ENCODE peak calls at places on chromosomes 4 and X, in six cellular contexts. H, D, Q, M, C and K are unnamed samples.

GRCh38 chr4:95249402-95250043 is 299.2 kb downstream of the UNC5C start:
- DNase-seq in H (no peak), D (no peak), Q (no peak), M (no peak), C (no peak), K (no peak)

GRCh38 chr4:1575418-1576199 is 108.5 kb downstream of the FAM53A start:
- DNase-seq in H (no peak), D (no peak), Q (no peak), M (no peak), C (no peak), K (no peak)

GRCh38 chr4:8332038-8332857 is 62.7 kb downstream of the HTRA3 start:
- DNase-seq in H (no peak), D (no peak), Q (no peak), M (no peak), C (no peak), K (no peak)

GRCh38 chrX:115690554-115691216 is 129.7 kb downstream of the PLS3 start:
- DNase-seq in H (peak; percentile 77), D (peak; percentile 58), Q (peak; percentile 88), M (peak; percentile 89), C (peak; percentile 90), K (peak; percentile 79)

GRCh38 chr4:54941994-54942552 is 183.3 kb downstream of the KDR start:
- DNase-seq in H (no peak), D (peak; percentile 64), Q (peak; percentile 43), M (peak; percentile 22), C (peak; percentile 50), K (no peak)

GRCh38 chr4:99395595-99396364 is 39.4 kb downstream of the ADH7 start:
- DNase-seq in H (peak; percentile 87), D (no peak), Q (peak; percentile 41), M (no peak), C (peak; percentile 36), K (peak; percentile 61)

GRCh38 chr4:97153042-97153441 is 990.2 kb downstream of the STPG2 start:
- DNase-seq in H (no peak), D (no peak), Q (peak; percentile 27), M (peak; percentile 28), C (peak; percentile 22), K (no peak)

GRCh38 chr4:957231-957580 is 16.2 kb downstream of the DGKQ start:
- DNase-seq in H (no peak), D (no peak), Q (no peak), M (no peak), C (no peak), K (no peak)

GRCh38 chrX:139826065-139827044 is 106.5 kb downstream of the ATP11C start:
- DNase-seq in H (peak; percentile 84), D (no peak), Q (peak; percentile 44), M (peak; percentile 59), C (peak; percentile 55), K (peak; percentile 70)

GRCh38 chr4:169823685-169824084 is 65.9 kb upstream of the HPF1 start:
- DNase-seq in H (peak; percentile 58), D (peak; percentile 65), Q (peak; percentile 68), M (peak; percentile 61), C (peak; percentile 77), K (peak; percentile 37)

GRCh38 chr4:145176641-145177432 is 3.6 kb downstream of the OTUD4 start:
- DNase-seq in H (no peak), D (no peak), Q (no peak), M (no peak), C (no peak), K (no peak)

GRCh38 chr4:4317496-4318232 is 27.6 kb downstream of the ZBTB49 start:
- DNase-seq in H (no peak), D (no peak), Q (no peak), M (no peak), C (no peak), K (no peak)

GRCh38 chrX:140141444-140142029 is 176.2 kb upstream of the CXorf66 start:
- DNase-seq in H (no peak), D (peak; percentile 51), Q (peak; percentile 38), M (peak; percentile 40), C (peak; percentile 32), K (peak; percentile 5)

GRCh38 chr4:175929441-175929840 is 117.4 kb upstream of the GPM6A start:
- DNase-seq in H (no peak), D (no peak), Q (no peak), M (no peak), C (no peak), K (no peak)

GRCh38 chr4:40570348-40571077 is 59.2 kb downstream of the RBM47 start:
- DNase-seq in H (no peak), D (no peak), Q (no peak), M (no peak), C (no peak), K (no peak)

GRCh38 chrX:46649421-46650260 is 76.1 kb downstream of the CHST7 start:
- DNase-seq in H (no peak), D (peak; percentile 53), Q (peak; percentile 62), M (peak; percentile 46), C (peak; percentile 52), K (no peak)

GRCh38 chr4:185874516-185875230 is 62.7 kb upstream of the SORBS2 start:
- DNase-seq in H (peak; percentile 46), D (no peak), Q (peak; percentile 39), M (peak; percentile 39), C (peak; percentile 64), K (no peak)

GRCh38 chrX:68504237-68504636 is 5.4 kb downstream of the YIPF6 start:
- DNase-seq in H (peak; percentile 77), D (no peak), Q (peak; percentile 38), M (peak; percentile 33), C (peak; percentile 66), K (peak; percentile 40)

GRCh38 chrX:103052625-103053024 is 11.3 kb downstream of the BEX1 start:
- DNase-seq in H (no peak), D (no peak), Q (no peak), M (no peak), C (no peak), K (no peak)

GRCh38 chrX:134431894-134432293 is 28.1 kb upstream of the HPRT1 start:
- DNase-seq in H (peak; percentile 39), D (no peak), Q (peak; percentile 21), M (peak; percentile 27), C (peak; percentile 58), K (peak; percentile 60)

GRCh38 chrX:703466-704210 is 73.0 kb downstream of the SHOX start:
- DNase-seq in H (no peak), D (no peak), Q (no peak), M (no peak), C (no peak), K (peak; percentile 80)

GRCh38 chr4:2172161-2172560 is 69.8 kb downstream of the HAUS3 start:
- DNase-seq in H (no peak), D (no peak), Q (no peak), M (no peak), C (no peak), K (no peak)

GRCh38 chrX:40845331-40845911 is 110.1 kb upstream of the MED14 start:
- DNase-seq in H (peak; percentile 96), D (no peak), Q (peak; percentile 94), M (peak; percentile 93), C (peak; percentile 94), K (peak; percentile 81)

GRCh38 chr4:71709961-71710360 is 73.9 kb downstream of the GC start:
- DNase-seq in H (no peak), D (no peak), Q (peak; percentile 45), M (peak; percentile 45), C (peak; percentile 30), K (no peak)

GRCh38 chr4:71711044-71711984 is 72.6 kb downstream of the GC start:
- DNase-seq in H (no peak), D (no peak), Q (no peak), M (no peak), C (no peak), K (no peak)

GRCh38 chr4:71711985-71712348 is 71.9 kb downstream of the GC start:
- DNase-seq in H (peak; percentile 58), D (no peak), Q (peak; percentile 22), M (no peak), C (no peak), K (no peak)

DNA sequence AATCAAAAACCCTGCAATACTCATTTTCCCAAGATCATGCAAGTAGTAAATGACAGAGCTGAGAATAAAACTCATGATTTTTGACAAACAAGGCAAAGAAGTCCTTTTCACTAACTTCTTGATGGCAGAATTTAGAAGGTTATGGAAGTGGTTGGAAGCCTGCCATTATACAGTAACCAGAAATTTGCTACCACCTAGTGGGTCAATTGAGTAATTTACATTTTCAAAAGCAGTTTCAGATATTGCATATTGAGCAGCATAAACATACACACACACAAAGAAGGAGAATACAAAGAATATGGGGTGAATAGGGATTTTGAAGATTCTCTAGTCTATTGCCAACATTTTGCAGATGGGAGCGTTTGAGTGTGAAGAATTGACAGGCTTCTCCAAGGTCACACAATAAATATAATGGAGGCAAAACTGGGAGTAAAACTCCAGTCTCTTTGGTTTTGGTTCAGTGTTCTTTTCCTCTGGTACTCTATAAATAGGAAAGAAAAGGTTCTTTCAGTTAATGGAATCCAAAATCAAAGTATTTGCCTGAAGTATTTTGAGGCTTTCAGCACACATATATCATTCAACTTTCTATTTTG is 70.2 kb downstream of the GC start:
- DNase-seq in H (peak; percentile 38), D (no peak), Q (peak; percentile 83), M (peak; percentile 84), C (peak; percentile 82), K (peak; percentile 60)
- TF ChIP-seq CTCF in H (peak; percentile 56), D (peak; percentile 75), Q (peak; percentile 54), M (peak; percentile 46), C (peak; percentile 53), K (peak; percentile 88)

GRCh38 chr4:78152795-78153194 is 95.7 kb downstream of the FRAS1 start:
- DNase-seq in H (no peak), D (no peak), Q (no peak), M (no peak), C (no peak), K (no peak)
- TF ChIP-seq CTCF in H (no peak), D (no peak), Q (no peak), M (no peak), C (no peak), K (no peak)

GRCh38 chrX:30196322-30196721 is 19.0 kb upstream of the MAGEB2 start:
- DNase-seq in H (no peak), D (no peak), Q (peak; percentile 6), M (peak; percentile 3), C (peak; percentile 3), K (peak; percentile 4)
- TF ChIP-seq CTCF in H (no peak), D (no peak), Q (no peak), M (no peak), C (peak; percentile 3), K (peak; percentile 49)

GRCh38 chr4:102422843-102423242 is 77.6 kb upstream of the SLC39A8 start:
- DNase-seq in H (no peak), D (no peak), Q (no peak), M (no peak), C (no peak), K (no peak)

GRCh38 chr4:102416765-102417164 is 71.5 kb upstream of the SLC39A8 start:
- DNase-seq in H (no peak), D (no peak), Q (no peak), M (no peak), C (no peak), K (no peak)

GRCh38 chr4:102423375-102423774 is 77.8 kb upstream of the NFKB1 start:
- DNase-seq in H (no peak), D (no peak), Q (no peak), M (no peak), C (no peak), K (no peak)

DNA sequence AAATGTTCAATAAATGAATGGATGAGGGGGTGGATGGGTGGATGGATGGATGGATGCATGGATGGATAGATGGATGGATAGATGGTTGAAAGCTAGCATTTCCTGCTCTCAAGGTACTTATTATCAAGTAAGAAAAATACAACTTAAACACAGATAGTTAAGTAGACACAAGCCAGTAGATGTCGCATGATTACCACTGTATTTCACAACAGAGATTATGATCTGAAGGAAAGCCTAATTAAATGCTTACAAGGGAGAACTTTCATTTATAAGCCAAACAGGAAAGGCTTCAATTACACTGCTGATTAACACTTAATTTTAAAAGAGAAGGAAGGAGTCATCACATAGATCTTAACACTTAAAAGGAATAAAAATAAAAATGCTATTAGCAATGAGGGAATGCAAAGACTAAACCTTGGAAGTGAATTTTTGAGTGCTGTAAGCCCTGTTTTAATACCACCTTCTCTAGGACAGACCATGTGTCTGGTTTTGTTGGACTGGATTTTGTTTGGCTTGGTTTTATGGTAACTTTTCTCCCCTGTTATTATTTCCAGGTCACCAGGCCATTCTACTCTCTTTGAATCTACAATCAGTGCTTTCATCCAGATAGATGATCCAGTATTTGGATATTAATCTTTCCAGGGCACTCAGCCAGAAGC is 75.4 kb upstream of the SLC39A8 start:
- DNase-seq in H (peak; percentile 4), D (no peak), Q (no peak), M (peak; percentile 6), C (no peak), K (peak; percentile 40)
- TF ChIP-seq CTCF in H (no peak), D (no peak), Q (no peak), M (no peak), C (no peak), K (peak; percentile 70)